ENCODE peak calls at places on chromosome 17, in five cellular contexts. L is T-cell, E is HTR-8/SVneo, H is iris pigment epithelial cell, J is GM10248. O is an unnamed sample.

GRCh38 chr17:12566281-12567002 is 99.2 kb upstream of the MYOCD start:
- DNase-seq in J (no peak), H (no peak), E (no peak), L (no peak), O (no peak)

GRCh38 chr17:56593073-56593740 is at the start of gene NOG:
- DNase-seq in L (peak), J (peak), H (peak), E (peak), O (peak)

GRCh38 chr17:75241143-75241430 is 20.3 kb downstream of the GGA3 start:
- DNase-seq in L (no peak), E (no peak), J (no peak), H (no peak), O (no peak)

GRCh38 chr17:32822996-32823395 is 53.9 kb downstream of the MYO1D start:
- DNase-seq in L (no peak), E (no peak), H (peak), J (no peak), O (no peak)

GRCh38 chr17:11135819-11136218 is 105.2 kb upstream of the SHISA6 start:
- DNase-seq in L (no peak), H (no peak), E (no peak), J (no peak), O (no peak)

GRCh38 chr17:8556074-8556473 is 74.5 kb downstream of the MYH10 start:
- DNase-seq in L (no peak), H (peak), E (no peak), J (no peak), O (no peak)

GRCh38 chr17:55062921-55063320 is 94.4 kb downstream of the STXBP4 start:
- DNase-seq in L (no peak), J (no peak), H (peak), E (no peak), O (no peak)

GRCh38 chr17:75922173-75922961 is 17.7 kb upstream of the MRPL38 start:
- DNase-seq in H (no peak), E (no peak), L (no peak), J (no peak), O (no peak)

GRCh38 chr17:76171701-76172100 is 30.7 kb upstream of the FOXJ1 start:
- DNase-seq in H (no peak), J (no peak), E (no peak), L (no peak), O (no peak)

GRCh38 chr17:12605222-12605621 is 60.5 kb upstream of the MYOCD start:
- DNase-seq in H (peak), L (no peak), E (no peak), J (no peak), O (no peak)

GRCh38 chr17:39000021-39000601 is 32.9 kb upstream of the FBXO47 start:
- DNase-seq in L (no peak), H (no peak), J (no peak), E (no peak), O (no peak)

GRCh38 chr17:80795737-80796136 is 195.9 kb upstream of the CHMP6 start:
- DNase-seq in E (no peak), J (no peak), H (no peak), L (no peak), O (no peak)

GRCh38 chr17:51427259-51428255 is 167.2 kb downstream of the UTP18 start:
- DNase-seq in E (no peak), J (peak), H (no peak), L (peak), O (no peak)

GRCh38 chr17:66386789-66387351 is 84.5 kb downstream of the PRKCA start:
- DNase-seq in J (no peak), L (no peak), E (no peak), H (peak), O (peak)

GRCh38 chr17:2084129-2084765 is 29.3 kb downstream of the HIC1 start:
- DNase-seq in H (peak), E (no peak), L (no peak), J (no peak), O (no peak)

GRCh38 chr17:64005734-64006167 is 7.6 kb downstream of the PRR29 start:
- DNase-seq in E (peak), J (no peak), L (no peak), H (no peak), O (no peak)

GRCh38 chr17:32849879-32850278 is 27.0 kb downstream of the MYO1D start:
- DNase-seq in L (no peak), J (no peak), E (no peak), H (no peak), O (no peak)

GRCh38 chr17:40995121-40995520 is 1.2 kb upstream of the KRTAP3-3 start:
- DNase-seq in H (no peak), E (no peak), L (no peak), J (no peak), O (no peak)

GRCh38 chr17:50355701-50356341 is 9.9 kb downstream of the XYLT2 start:
- DNase-seq in E (no peak), J (no peak), H (no peak), L (no peak), O (no peak)

GRCh38 chr17:77602062-77602746 is 356.3 kb upstream of the TNRC6C start:
- DNase-seq in E (no peak), H (peak), J (no peak), L (no peak), O (no peak)

GRCh38 chr17:61048398-61049106 is 351.1 kb upstream of the TBX2 start:
- DNase-seq in J (no peak), E (no peak), L (no peak), H (peak), O (no peak)

GRCh38 chr17:37446027-37446426 is 39.3 kb downstream of the TADA2A start:
- DNase-seq in E (no peak), L (no peak), J (peak), H (peak), O (no peak)

GRCh38 chr17:4161179-4161559 is 18.2 kb downstream of the CYB5D2 start:
- DNase-seq in J (no peak), H (peak), L (no peak), E (peak), O (no peak)

GRCh38 chr17:46822388-46822921 is 4.0 kb upstream of the WNT3 start:
- DNase-seq in H (no peak), L (no peak), E (no peak), J (peak), O (peak)

GRCh38 chr17:59349178-59349577 is 17.7 kb downstream of the YPEL2 start:
- DNase-seq in E (no peak), J (no peak), H (no peak), L (no peak), O (no peak)

GRCh38 chr17:67376509-67376891 is 581 bp upstream of the PITPNC1 start:
- DNase-seq in H (peak), E (peak), L (no peak), J (no peak), O (no peak)

GRCh38 chr17:929547-929946 is 50.0 kb downstream of the NXN start:
- DNase-seq in J (no peak), L (no peak), H (peak), E (no peak), O (no peak)

GRCh38 chr17:14289162-14289561 is 11.7 kb upstream of the HS3ST3B1 start:
- DNase-seq in J (no peak), L (no peak), E (no peak), H (no peak), O (no peak)

GRCh38 chr17:81044428-81044763 is 9.4 kb downstream of the BAIAP2 start:
- DNase-seq in J (no peak), H (no peak), L (no peak), E (no peak), O (no peak)

GRCh38 chr17:62692721-62693431 is 65.4 kb downstream of the MRC2 start:
- DNase-seq in E (peak), H (peak), L (no peak), J (no peak), O (no peak)

GRCh38 chr17:59277031-59277430 is 54.4 kb upstream of the YPEL2 start:
- DNase-seq in L (no peak), H (no peak), J (peak), E (no peak), O (peak)

GRCh38 chr17:31308372-31308905 is 5.4 kb downstream of the EVI2B start:
- DNase-seq in J (peak), E (no peak), H (no peak), L (no peak), O (peak)

GRCh38 chr17:47811709-47812108 is 9.9 kb downstream of the OSBPL7 start:
- DNase-seq in E (no peak), J (no peak), L (no peak), H (no peak), O (no peak)

GRCh38 chr17:19978803-19979202 is 1.2 kb upstream of the AKAP10 start:
- DNase-seq in J (no peak), L (no peak), E (no peak), H (no peak), O (no peak)

GRCh38 chr17:2081564-2081963 is 26.7 kb downstream of the HIC1 start:
- DNase-seq in L (no peak), J (no peak), H (peak), E (no peak), O (no peak)